ENCODE peak calls at places on chromosomes 5 and 9, in four cellular contexts. One of them, this sample, is unnamed.

GRCh38 chr5:178551468-178551867 is 38.7 kb downstream of the COL23A1 start:
- DNase-seq in hepatocyte: no peak
- DNase-seq in fibroblast of lung: no peak
- DNase-seq in mucosa of descending colon: no peak
- DNase-seq in this sample: no peak

GRCh38 chr9:98864257-98865180 is 57.0 kb downstream of the GALNT12 start:
- DNase-seq in hepatocyte: peak
- DNase-seq in fibroblast of lung: peak
- DNase-seq in mucosa of descending colon: no peak
- DNase-seq in this sample: no peak

GRCh38 chr5:148687427-148687826 is 33.1 kb upstream of the HTR4 start:
- DNase-seq in hepatocyte: peak
- DNase-seq in fibroblast of lung: peak
- DNase-seq in mucosa of descending colon: peak
- DNase-seq in this sample: peak

GRCh38 chr5:115069087-115069968 is 100.4 kb downstream of the TRIM36 start:
- DNase-seq in hepatocyte: peak
- DNase-seq in fibroblast of lung: peak
- DNase-seq in mucosa of descending colon: no peak
- DNase-seq in this sample: peak

GRCh38 chr5:178450121-178450631 is 140.0 kb downstream of the COL23A1 start:
- DNase-seq in hepatocyte: no peak
- DNase-seq in fibroblast of lung: no peak
- DNase-seq in mucosa of descending colon: no peak
- DNase-seq in this sample: no peak

GRCh38 chr9:135602789-135603481 is 36.4 kb downstream of the GLT6D1 start:
- DNase-seq in hepatocyte: peak
- DNase-seq in fibroblast of lung: peak
- DNase-seq in mucosa of descending colon: peak
- DNase-seq in this sample: peak

GRCh38 chr9:87678650-87679355 is 47.1 kb upstream of the CTSL start:
- DNase-seq in hepatocyte: peak
- DNase-seq in fibroblast of lung: peak
- DNase-seq in mucosa of descending colon: no peak
- DNase-seq in this sample: peak

GRCh38 chr5:178232124-178232919 is at the start of gene PHYKPL:
- DNase-seq in hepatocyte: peak
- DNase-seq in fibroblast of lung: peak
- DNase-seq in mucosa of descending colon: peak
- DNase-seq in this sample: no peak

GRCh38 chr9:92711146-92711545 is 41.2 kb upstream of the IPPK start:
- DNase-seq in hepatocyte: no peak
- DNase-seq in fibroblast of lung: no peak
- DNase-seq in mucosa of descending colon: no peak
- DNase-seq in this sample: no peak

GRCh38 chr9:122346478-122347347 is 24.1 kb upstream of the PTGS1 start:
- DNase-seq in hepatocyte: peak
- DNase-seq in fibroblast of lung: no peak
- DNase-seq in mucosa of descending colon: peak
- DNase-seq in this sample: peak

DNA sequence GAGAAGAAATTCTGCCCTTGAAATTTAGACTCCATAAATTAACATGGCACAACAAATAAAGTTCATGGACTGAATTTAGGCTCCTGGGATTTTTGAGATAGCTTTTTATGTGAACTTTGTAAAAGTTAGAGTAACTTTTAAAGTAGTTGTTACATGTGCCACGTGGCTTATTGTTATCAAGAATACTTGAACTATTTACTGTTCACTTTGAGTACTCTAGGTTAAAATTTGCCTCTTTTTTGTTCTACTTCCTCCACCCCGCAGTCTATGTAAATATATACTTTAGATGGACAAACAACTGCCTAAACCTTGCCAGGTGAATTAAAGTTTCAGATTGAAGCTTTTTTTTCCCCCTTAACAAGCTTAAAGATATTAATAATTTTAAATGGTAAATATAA is 457.9 kb downstream of the RAB3C start:
- DNase-seq in hepatocyte: no peak
- DNase-seq in fibroblast of lung: no peak
- DNase-seq in mucosa of descending colon: no peak
- DNase-seq in this sample: no peak
- H3K4me3 ChIP-seq in hepatocyte: no peak
- H3K4me3 ChIP-seq in fibroblast of lung: no peak
- H3K4me3 ChIP-seq in mucosa of descending colon: no peak
- H3K4me3 ChIP-seq in this sample: no peak

GRCh38 chr5:9774472-9775079 is 144.4 kb upstream of the TAS2R1 start:
- DNase-seq in hepatocyte: peak
- DNase-seq in fibroblast of lung: peak
- DNase-seq in mucosa of descending colon: no peak
- DNase-seq in this sample: peak
- TF ChIP-seq CTCF in hepatocyte: peak
- TF ChIP-seq CTCF in fibroblast of lung: peak
- TF ChIP-seq CTCF in mucosa of descending colon: no peak
- TF ChIP-seq CTCF in this sample: peak

DNA sequence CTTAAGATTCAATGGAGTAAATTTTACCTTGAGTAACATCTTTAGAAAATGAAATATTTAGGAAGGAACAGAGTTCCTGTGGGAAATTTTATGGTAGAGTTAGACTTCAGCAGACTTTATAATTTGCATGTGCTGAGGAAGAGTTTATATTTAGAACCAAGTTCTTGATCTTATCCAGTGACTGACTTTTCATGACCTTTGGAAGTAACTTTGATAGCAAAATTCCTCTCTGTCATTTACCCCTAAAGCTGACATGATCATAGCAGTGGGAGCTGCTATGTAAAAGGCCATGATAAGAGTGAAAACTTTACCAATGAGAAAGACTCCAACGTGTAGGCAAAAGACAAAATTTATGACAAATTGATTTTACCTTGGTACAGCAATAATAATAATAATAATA is 1071.8 kb upstream of the DMAC1 start:
- DNase-seq in hepatocyte: no peak
- DNase-seq in fibroblast of lung: no peak
- DNase-seq in mucosa of descending colon: no peak
- DNase-seq in this sample: no peak
- H3K4me3 ChIP-seq in hepatocyte: no peak
- H3K4me3 ChIP-seq in fibroblast of lung: no peak
- H3K4me3 ChIP-seq in mucosa of descending colon: no peak
- H3K4me3 ChIP-seq in this sample: no peak

DNA sequence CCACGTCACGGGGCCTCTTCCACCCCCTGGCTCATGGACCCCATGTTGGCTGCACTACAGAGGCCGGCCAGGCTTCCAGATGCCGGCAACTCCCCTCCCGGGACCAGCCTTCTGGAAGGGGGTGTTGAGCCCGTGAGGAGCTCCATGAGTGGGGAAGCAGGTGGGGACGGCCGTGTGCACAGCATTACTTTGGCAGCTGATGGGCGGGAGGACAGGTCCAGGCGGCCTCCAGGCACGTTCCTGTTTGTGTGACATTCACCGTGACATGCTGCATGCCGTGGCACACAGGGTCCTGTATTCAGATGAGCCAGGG is 29.1 kb upstream of the ABO start:
- DNase-seq in hepatocyte: no peak
- DNase-seq in fibroblast of lung: no peak
- DNase-seq in mucosa of descending colon: no peak
- DNase-seq in this sample: no peak
- TF ChIP-seq CTCF in hepatocyte: no peak
- TF ChIP-seq CTCF in fibroblast of lung: no peak
- TF ChIP-seq CTCF in mucosa of descending colon: no peak
- TF ChIP-seq CTCF in this sample: no peak